ENCODE peak calls at places on chromosomes 3 and 15, in four cellular contexts. N is endothelial cell of umbilical vein, V is HCT116, O is H1. G is an unnamed sample.

GRCh38 chr3:86973440-86973839 is 17.5 kb downstream of the VGLL3 start:
- DNase-seq in V (no peak), O (no peak), N (no peak), G (no peak)

GRCh38 chr15:81373996-81374395 is at the start of gene TMC3:
- DNase-seq in O (no peak), V (no peak), N (no peak), G (no peak)

GRCh38 chr3:16186081-16186480 is 11.6 kb downstream of the GALNT15 start:
- DNase-seq in V (no peak), N (no peak), O (no peak), G (no peak)

GRCh38 chr15:74387141-74387541 is 19.7 kb upstream of the CYP11A1 start:
- DNase-seq in N (no peak), O (no peak), V (no peak), G (no peak)

GRCh38 chr15:58510715-58511465 is 79.1 kb downstream of the LIPC start:
- DNase-seq in O (no peak), V (no peak), N (peak), G (no peak)

GRCh38 chr3:189049458-189050231 is 122.1 kb upstream of the TPRG1 start:
- DNase-seq in O (peak), N (no peak), V (no peak), G (no peak)

GRCh38 chr15:94206463-94207167 is 24.7 kb upstream of the MCTP2 start:
- DNase-seq in N (no peak), V (no peak), O (no peak), G (peak)

GRCh38 chr15:83850846-83851245 is 196.9 kb downstream of the ADAMTSL3 start:
- DNase-seq in V (no peak), O (no peak), N (no peak), G (no peak)

GRCh38 chr15:67906382-67906781 is 66.5 kb upstream of the RNU6-1 start:
- DNase-seq in V (no peak), N (no peak), O (no peak), G (no peak)

GRCh38 chr3:161914703-161915102 is 418.1 kb downstream of the OTOL1 start:
- DNase-seq in V (no peak), N (no peak), O (peak), G (peak)

GRCh38 chr3:122789585-122790273 is 3.9 kb downstream of the HSPBAP1 start:
- DNase-seq in N (no peak), V (no peak), O (no peak), G (no peak)
- H3K27ac ChIP-seq in N (no peak), V (no peak), O (no peak), G (no peak)

GRCh38 chr3:147359177-147360062 is 46.9 kb downstream of the ZIC4 start:
- DNase-seq in O (peak), V (no peak), N (no peak), G (no peak)

GRCh38 chr3:147355104-147355854 is 51.1 kb downstream of the ZIC4 start:
- DNase-seq in V (no peak), O (no peak), N (no peak), G (no peak)

GRCh38 chr3:147356145-147356908 is 50.0 kb downstream of the ZIC4 start:
- DNase-seq in V (no peak), O (no peak), N (no peak), G (no peak)

GRCh38 chr3:147358144-147358992 is 48.0 kb downstream of the ZIC4 start:
- DNase-seq in O (peak), V (no peak), N (no peak), G (no peak)

GRCh38 chr3:147356909-147357733 is 49.2 kb downstream of the ZIC4 start:
- DNase-seq in N (no peak), V (no peak), O (peak), G (no peak)
- TF ChIP-seq EZH2 in N (peak), V (no peak), O (peak), G (no peak)

GRCh38 chr3:69353492-69353891 is 32.4 kb downstream of the FRMD4B start:
- DNase-seq in V (no peak), O (no peak), N (peak), G (no peak)
- TF ChIP-seq POLR2AphosphoS5 in V (no peak), O (no peak), N (peak), G (no peak)

GRCh38 chr15:90618330-90619136 is 88.8 kb downstream of the CRTC3 start:
- DNase-seq in O (no peak), V (no peak), N (no peak), G (no peak)

GRCh38 chr15:90619939-90620338 is 90.2 kb downstream of the CRTC3 start:
- DNase-seq in N (no peak), V (no peak), O (no peak), G (no peak)

GRCh38 chr15:90619468-90619867 is 89.7 kb downstream of the CRTC3 start:
- DNase-seq in N (no peak), V (no peak), O (no peak), G (no peak)

GRCh38 chr15:90617668-90618097 is 88.0 kb downstream of the CRTC3 start:
- DNase-seq in O (no peak), N (no peak), V (no peak), G (no peak)

DNA sequence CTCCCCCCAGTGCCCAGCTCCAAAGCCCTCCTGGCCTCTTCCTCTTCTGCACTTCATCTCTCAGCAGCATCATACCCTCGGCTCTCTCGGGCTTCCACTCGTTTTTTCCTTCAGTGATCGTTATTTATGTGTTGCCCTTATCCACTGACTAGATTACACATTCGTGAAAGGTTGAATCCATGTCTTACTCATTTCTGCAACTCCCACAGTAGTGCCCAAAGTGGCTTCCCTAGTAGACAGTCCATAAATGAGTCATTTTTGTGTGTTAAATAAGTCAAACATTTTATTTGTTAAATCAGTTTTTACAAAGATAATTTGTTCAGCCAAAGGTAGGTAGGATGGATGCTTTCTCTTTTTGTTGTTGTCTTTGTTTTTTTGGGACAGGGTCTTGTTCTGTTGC is 87.4 kb downstream of the CRTC3 start:
- DNase-seq in O (no peak), V (no peak), N (no peak), G (no peak)
- H3K27ac ChIP-seq in O (no peak), V (no peak), N (no peak), G (no peak)

GRCh38 chr3:105367406-105368213 is 901 bp downstream of the ALCAM start:
- DNase-seq in N (peak), V (no peak), O (peak), G (no peak)
- TF ChIP-seq EZH2 in N (no peak), V (no peak), O (no peak), G (no peak)

DNA sequence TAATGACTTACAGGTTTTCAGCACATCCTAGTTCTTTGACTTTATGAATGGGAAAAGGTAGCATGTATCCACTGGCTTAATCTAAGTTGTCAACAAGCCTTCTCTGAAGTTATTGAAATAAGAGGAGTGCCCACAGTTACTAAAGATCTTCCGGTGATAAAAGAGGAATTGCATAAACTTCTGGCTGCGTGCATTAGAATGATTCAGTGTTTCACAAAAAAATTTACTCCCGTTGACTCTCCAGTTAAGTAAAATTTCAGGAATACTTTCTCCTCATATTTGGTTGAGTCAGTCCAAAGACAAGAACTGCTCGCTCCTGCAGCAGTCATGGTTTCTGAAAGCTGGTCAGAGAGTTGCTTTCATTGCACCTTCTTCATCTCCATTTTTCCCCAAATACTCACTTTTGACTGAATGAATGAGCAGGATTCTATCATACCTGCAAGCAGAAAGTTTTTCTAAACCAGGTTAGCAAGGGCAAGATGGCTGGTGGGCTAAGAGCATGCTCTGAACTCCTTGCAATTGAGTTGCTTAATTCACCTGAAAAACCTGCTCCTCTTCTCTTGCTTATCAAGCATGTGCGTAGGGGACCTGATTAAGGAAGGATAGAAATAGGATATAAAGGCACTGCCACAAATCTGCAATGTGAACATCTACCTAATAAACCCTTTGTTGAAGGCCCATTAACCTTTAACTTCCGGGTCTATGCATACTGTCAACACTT is 64.2 kb upstream of the TIMP4 start:
- DNase-seq in N (no peak), V (no peak), O (no peak), G (no peak)
- TF ChIP-seq POLR2AphosphoS5 in N (no peak), V (no peak), O (no peak), G (no peak)

GRCh38 chr3:66484106-66484857 is 16.5 kb downstream of the LRIG1 start:
- DNase-seq in N (no peak), O (no peak), V (no peak), G (no peak)
- H3K27ac ChIP-seq in N (no peak), O (no peak), V (no peak), G (no peak)

GRCh38 chr3:184230081-184230602 is 757 bp downstream of the VWA5B2 start:
- DNase-seq in N (no peak), O (peak), V (no peak), G (no peak)
- TF ChIP-seq EZH2 in N (peak), O (peak), V (no peak), G (peak)

DNA sequence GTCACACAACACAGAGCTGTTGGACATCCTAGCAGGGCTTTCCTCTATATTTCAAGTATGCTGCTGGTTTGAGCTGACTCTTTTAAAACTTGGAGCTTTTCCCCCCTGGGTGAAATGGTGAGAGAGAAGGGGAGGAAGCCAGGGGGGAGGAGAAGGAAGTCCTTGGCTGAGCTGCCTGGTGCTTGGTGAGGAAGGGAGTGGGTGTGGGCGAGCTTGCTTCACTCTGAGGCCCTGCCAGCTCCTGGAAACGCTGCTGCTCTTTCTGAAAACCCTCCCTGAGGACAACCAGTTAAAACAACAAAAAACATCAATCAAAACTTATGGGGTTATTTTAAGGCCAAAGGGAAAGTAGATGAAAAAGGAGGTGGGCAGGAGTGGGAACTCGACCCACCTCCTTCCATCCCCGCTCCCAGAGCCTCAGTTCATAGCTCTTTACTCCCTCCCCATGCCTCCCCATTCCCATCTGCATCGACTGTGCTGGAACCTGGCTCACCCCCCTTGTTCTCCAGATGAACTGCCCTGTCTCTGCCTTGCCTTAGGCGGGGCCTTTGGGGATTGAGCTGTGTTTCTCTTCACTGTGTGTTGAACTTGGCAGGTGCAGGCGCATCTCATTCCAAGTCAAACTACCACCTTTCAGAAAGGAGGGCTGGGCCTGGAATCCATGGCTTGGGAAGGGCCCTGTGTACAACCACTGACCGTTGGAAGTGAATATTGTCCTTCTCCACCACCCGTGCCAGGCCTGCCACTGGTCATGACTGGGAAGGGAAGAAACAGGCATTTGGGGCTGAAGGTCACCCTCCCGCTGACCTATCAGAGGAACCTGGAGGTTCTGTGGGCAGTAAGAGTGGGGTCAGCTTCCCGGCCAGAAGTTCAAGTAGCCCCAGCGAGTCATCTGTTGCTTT is 166.2 kb downstream of the ZNF621 start:
- DNase-seq in O (no peak), V (no peak), N (no peak), G (no peak)
- TF ChIP-seq POLR2AphosphoS5 in O (no peak), V (no peak), N (no peak), G (no peak)

GRCh38 chr3:71035314-71035713 is 548.2 kb downstream of the FOXP1 start:
- DNase-seq in V (no peak), O (no peak), N (peak), G (no peak)
- H3K27ac ChIP-seq in V (no peak), O (no peak), N (peak), G (no peak)